ENCODE peak calls at places on chromosomes 13 and 19, in six cellular contexts. J, F, G, K, V and O are unnamed samples.

GRCh38 chr13:24923305-24923640 is 159.3 kb downstream of the RNF17 start:
- DNase-seq in F (no peak), K (no peak), V (peak), J (peak), G (no peak), O (no peak)

GRCh38 chr19:42255766-42256750 is 1.1 kb upstream of the ERF start:
- DNase-seq in V (no peak), G (no peak), K (no peak), F (peak), J (peak), O (peak)

GRCh38 chr19:16714702-16715294 is 4.8 kb upstream of the NWD1 start:
- DNase-seq in F (peak), K (peak), J (peak), G (peak), V (peak), O (peak)

GRCh38 chr19:34232566-34233481 is 21.5 kb upstream of the GARRE1 start:
- DNase-seq in F (peak), K (peak), V (peak), G (no peak), J (no peak), O (no peak)

GRCh38 chr19:10986301-10987127 is 25.7 kb downstream of the SMARCA4 start:
- DNase-seq in J (no peak), K (no peak), G (no peak), V (no peak), F (no peak), O (no peak)

GRCh38 chr13:32988588-32989256 is 27.5 kb upstream of the KL start:
- DNase-seq in V (no peak), J (no peak), F (no peak), G (no peak), K (no peak), O (no peak)

GRCh38 chr13:44313674-44314073 is 60.0 kb upstream of the SERP2 start:
- DNase-seq in V (no peak), K (no peak), F (no peak), J (no peak), G (no peak), O (no peak)

GRCh38 chr13:95452376-95452775 is 100.1 kb upstream of the CLDN10 start:
- DNase-seq in V (no peak), K (no peak), J (no peak), F (no peak), G (no peak), O (no peak)

GRCh38 chr13:38417727-38418126 is 68.1 kb downstream of the UFM1 start:
- DNase-seq in G (no peak), K (no peak), F (no peak), V (peak), J (peak), O (peak)

GRCh38 chr13:39612023-39612637 is 9.1 kb upstream of the LHFPL6 start:
- DNase-seq in K (peak), F (peak), V (peak), J (peak), G (peak), O (peak)

GRCh38 chr13:33364192-33364591 is 78.6 kb upstream of the STARD13 start:
- DNase-seq in K (no peak), G (no peak), V (no peak), F (no peak), J (no peak), O (no peak)

GRCh38 chr19:56317749-56318148 is 3.1 kb upstream of the ZSCAN5A start:
- DNase-seq in J (no peak), V (no peak), K (no peak), F (no peak), G (no peak), O (no peak)

GRCh38 chr13:112943309-112944125 is 25.5 kb upstream of the MCF2L start:
- DNase-seq in F (peak), V (no peak), J (peak), G (peak), K (peak), O (peak)

GRCh38 chr13:90760639-90761038 is 586.8 kb upstream of the MIR17HG start:
- DNase-seq in K (no peak), G (no peak), F (no peak), V (no peak), J (no peak), O (no peak)

GRCh38 chr19:18436651-18437478 is 1.1 kb downstream of the ISYNA1 start:
- DNase-seq in K (no peak), F (peak), J (peak), V (no peak), G (peak), O (peak)

GRCh38 chr19:54470276-54470887 is 2.7 kb downstream of the CDC42EP5 start:
- DNase-seq in F (no peak), K (no peak), J (no peak), G (no peak), V (no peak), O (no peak)

GRCh38 chr13:95300625-95301134 is 571 bp downstream of the ABCC4 start:
- DNase-seq in G (peak), K (no peak), J (peak), V (peak), F (peak), O (peak)

GRCh38 chr19:53246498-53246897 is 8.2 kb downstream of the ZNF677 start:
- DNase-seq in K (no peak), J (no peak), F (no peak), G (no peak), V (no peak), O (no peak)

GRCh38 chr13:106599875-106600797 is 32.2 kb upstream of the ARGLU1 start:
- DNase-seq in K (no peak), J (peak), F (no peak), V (peak), G (no peak), O (no peak)

GRCh38 chr13:90824027-90824426 is 523.5 kb upstream of the MIR17HG start:
- DNase-seq in V (no peak), J (no peak), G (no peak), F (no peak), K (no peak), O (no peak)